ENCODE peak calls at places on chromosome 16, in six cellular contexts. One of them, this sample, is unnamed.

GRCh38 chr16:414395-415169 is 10.9 kb upstream of the RAB11FIP3 start:
- DNase-seq in neuronal stem cell: no peak
- DNase-seq in IMR-90: no peak
- DNase-seq in H1: no peak
- DNase-seq in mesenchymal stem cell: no peak
- DNase-seq in trophoblast cell: peak; percentile 95
- DNase-seq in this sample: no peak

GRCh38 chr16:9603316-9603715 is 511.9 kb downstream of the HAPSTR1 start:
- DNase-seq in neuronal stem cell: no peak
- DNase-seq in IMR-90: no peak
- DNase-seq in H1: no peak
- DNase-seq in mesenchymal stem cell: no peak
- DNase-seq in trophoblast cell: no peak
- DNase-seq in this sample: no peak

GRCh38 chr16:84193480-84193879 is 2.5 kb downstream of the ADAD2 start:
- DNase-seq in neuronal stem cell: no peak
- DNase-seq in IMR-90: no peak
- DNase-seq in H1: no peak
- DNase-seq in mesenchymal stem cell: no peak
- DNase-seq in trophoblast cell: no peak
- DNase-seq in this sample: no peak

GRCh38 chr16:7998789-7999453 is 591.4 kb downstream of the TMEM114 start:
- DNase-seq in neuronal stem cell: no peak
- DNase-seq in IMR-90: no peak
- DNase-seq in H1: no peak
- DNase-seq in mesenchymal stem cell: no peak
- DNase-seq in trophoblast cell: no peak
- DNase-seq in this sample: no peak

GRCh38 chr16:18932243-18932997 is 6.2 kb upstream of the SMG1 start:
- DNase-seq in neuronal stem cell: peak; percentile 21
- DNase-seq in IMR-90: peak; percentile 43
- DNase-seq in H1: no peak
- DNase-seq in mesenchymal stem cell: no peak
- DNase-seq in trophoblast cell: no peak
- DNase-seq in this sample: no peak

GRCh38 chr16:4200781-4201137 is 41.1 kb downstream of the SRL start:
- DNase-seq in neuronal stem cell: no peak
- DNase-seq in IMR-90: peak; percentile 51
- DNase-seq in H1: no peak
- DNase-seq in mesenchymal stem cell: peak; percentile 22
- DNase-seq in trophoblast cell: peak; percentile 24
- DNase-seq in this sample: no peak

GRCh38 chr16:85798283-85798776 is 1.0 kb downstream of the EMC8 start:
- DNase-seq in neuronal stem cell: no peak
- DNase-seq in IMR-90: peak; percentile 6
- DNase-seq in H1: no peak
- DNase-seq in mesenchymal stem cell: no peak
- DNase-seq in trophoblast cell: no peak
- DNase-seq in this sample: no peak

GRCh38 chr16:81889896-81890634 is 111.0 kb downstream of the PLCG2 start:
- DNase-seq in neuronal stem cell: peak; percentile 65
- DNase-seq in IMR-90: peak; percentile 51
- DNase-seq in H1: peak; percentile 79
- DNase-seq in mesenchymal stem cell: peak; percentile 60
- DNase-seq in trophoblast cell: peak; percentile 82
- DNase-seq in this sample: peak; percentile 79

GRCh38 chr16:65889533-65889966 is 476.9 kb upstream of the CDH5 start:
- DNase-seq in neuronal stem cell: no peak
- DNase-seq in IMR-90: peak; percentile 7
- DNase-seq in H1: no peak
- DNase-seq in mesenchymal stem cell: no peak
- DNase-seq in trophoblast cell: no peak
- DNase-seq in this sample: no peak

GRCh38 chr16:85072947-85073346 is 39.3 kb downstream of the CIBAR2 start:
- DNase-seq in neuronal stem cell: no peak
- DNase-seq in IMR-90: peak; percentile 90
- DNase-seq in H1: no peak
- DNase-seq in mesenchymal stem cell: no peak
- DNase-seq in trophoblast cell: no peak
- DNase-seq in this sample: no peak

GRCh38 chr16:51404386-51404785 is 253.3 kb upstream of the SALL1 start:
- DNase-seq in neuronal stem cell: no peak
- DNase-seq in IMR-90: peak; percentile 10
- DNase-seq in H1: no peak
- DNase-seq in mesenchymal stem cell: peak; percentile 22
- DNase-seq in trophoblast cell: no peak
- DNase-seq in this sample: no peak

GRCh38 chr16:1082266-1082951 is 9.9 kb downstream of the SSTR5 start:
- DNase-seq in neuronal stem cell: no peak
- DNase-seq in IMR-90: peak; percentile 12
- DNase-seq in H1: no peak
- DNase-seq in mesenchymal stem cell: peak; percentile 15
- DNase-seq in trophoblast cell: no peak
- DNase-seq in this sample: no peak

GRCh38 chr16:87924041-87924851 is 12.1 kb downstream of the CA5A start:
- DNase-seq in neuronal stem cell: no peak
- DNase-seq in IMR-90: no peak
- DNase-seq in H1: no peak
- DNase-seq in mesenchymal stem cell: no peak
- DNase-seq in trophoblast cell: no peak
- DNase-seq in this sample: no peak

GRCh38 chr16:67547423-67548264 is 14.7 kb upstream of the CTCF start:
- DNase-seq in neuronal stem cell: no peak
- DNase-seq in IMR-90: no peak
- DNase-seq in H1: no peak
- DNase-seq in mesenchymal stem cell: no peak
- DNase-seq in trophoblast cell: no peak
- DNase-seq in this sample: no peak

GRCh38 chr16:19486744-19487325 is 35.1 kb downstream of the GDE1 start:
- DNase-seq in neuronal stem cell: no peak
- DNase-seq in IMR-90: no peak
- DNase-seq in H1: no peak
- DNase-seq in mesenchymal stem cell: no peak
- DNase-seq in trophoblast cell: no peak
- DNase-seq in this sample: no peak

GRCh38 chr16:50547340-50547865 is 793 bp upstream of the NKD1 start:
- DNase-seq in neuronal stem cell: peak; percentile 41
- DNase-seq in IMR-90: no peak
- DNase-seq in H1: peak; percentile 66
- DNase-seq in mesenchymal stem cell: no peak
- DNase-seq in trophoblast cell: peak; percentile 46
- DNase-seq in this sample: peak; percentile 61

GRCh38 chr16:56950881-56951771 is 10.6 kb upstream of the CETP start:
- DNase-seq in neuronal stem cell: peak; percentile 24
- DNase-seq in IMR-90: peak; percentile 51
- DNase-seq in H1: peak; percentile 74
- DNase-seq in mesenchymal stem cell: peak; percentile 55
- DNase-seq in trophoblast cell: peak; percentile 78
- DNase-seq in this sample: peak; percentile 78

GRCh38 chr16:11410382-11411058 is 65.3 kb downstream of the RMI2 start:
- DNase-seq in neuronal stem cell: no peak
- DNase-seq in IMR-90: no peak
- DNase-seq in H1: no peak
- DNase-seq in mesenchymal stem cell: no peak
- DNase-seq in trophoblast cell: peak; percentile 20
- DNase-seq in this sample: no peak

GRCh38 chr16:64152010-64152767 is 969.7 kb downstream of the CDH11 start:
- DNase-seq in neuronal stem cell: no peak
- DNase-seq in IMR-90: no peak
- DNase-seq in H1: no peak
- DNase-seq in mesenchymal stem cell: no peak
- DNase-seq in trophoblast cell: no peak
- DNase-seq in this sample: no peak

GRCh38 chr16:88403794-88404581 is 21.2 kb downstream of the ZNF469 start:
- DNase-seq in neuronal stem cell: no peak
- DNase-seq in IMR-90: peak; percentile 41
- DNase-seq in H1: no peak
- DNase-seq in mesenchymal stem cell: no peak
- DNase-seq in trophoblast cell: no peak
- DNase-seq in this sample: no peak

GRCh38 chr16:85583491-85584181 is 29.5 kb upstream of the GSE1 start:
- DNase-seq in neuronal stem cell: peak; percentile 65
- DNase-seq in IMR-90: peak; percentile 95
- DNase-seq in H1: no peak
- DNase-seq in mesenchymal stem cell: peak; percentile 97
- DNase-seq in trophoblast cell: no peak
- DNase-seq in this sample: no peak

GRCh38 chr16:11076259-11077018 is 132.1 kb downstream of the CLEC16A start:
- DNase-seq in neuronal stem cell: no peak
- DNase-seq in IMR-90: peak; percentile 44
- DNase-seq in H1: no peak
- DNase-seq in mesenchymal stem cell: no peak
- DNase-seq in trophoblast cell: no peak
- DNase-seq in this sample: no peak

GRCh38 chr16:23006380-23006779 is 142.9 kb downstream of the USP31 start:
- DNase-seq in neuronal stem cell: no peak
- DNase-seq in IMR-90: no peak
- DNase-seq in H1: no peak
- DNase-seq in mesenchymal stem cell: no peak
- DNase-seq in trophoblast cell: no peak
- DNase-seq in this sample: no peak

GRCh38 chr16:9934723-9935508 is 247.3 kb downstream of the GRIN2A start:
- DNase-seq in neuronal stem cell: no peak
- DNase-seq in IMR-90: no peak
- DNase-seq in H1: no peak
- DNase-seq in mesenchymal stem cell: no peak
- DNase-seq in trophoblast cell: no peak
- DNase-seq in this sample: no peak

GRCh38 chr16:85028638-85029412 is 1.2 kb downstream of the KIAA0513 start:
- DNase-seq in neuronal stem cell: no peak
- DNase-seq in IMR-90: peak; percentile 47
- DNase-seq in H1: no peak
- DNase-seq in mesenchymal stem cell: peak; percentile 45
- DNase-seq in trophoblast cell: peak; percentile 71
- DNase-seq in this sample: no peak

GRCh38 chr16:65386707-65387106 is 264.8 kb upstream of the CDH11 start:
- DNase-seq in neuronal stem cell: no peak
- DNase-seq in IMR-90: no peak
- DNase-seq in H1: no peak
- DNase-seq in mesenchymal stem cell: no peak
- DNase-seq in trophoblast cell: no peak
- DNase-seq in this sample: no peak

GRCh38 chr16:50025544-50025931 is 513 bp downstream of the CNEP1R1 start:
- DNase-seq in neuronal stem cell: no peak
- DNase-seq in IMR-90: no peak
- DNase-seq in H1: peak; percentile 54
- DNase-seq in mesenchymal stem cell: peak; percentile 35
- DNase-seq in trophoblast cell: peak; percentile 36
- DNase-seq in this sample: no peak

GRCh38 chr16:4859900-4860255 is 12.6 kb downstream of the UBN1 start:
- DNase-seq in neuronal stem cell: no peak
- DNase-seq in IMR-90: peak; percentile 29
- DNase-seq in H1: no peak
- DNase-seq in mesenchymal stem cell: no peak
- DNase-seq in trophoblast cell: no peak
- DNase-seq in this sample: no peak

GRCh38 chr16:46853713-46854443 is 22.9 kb upstream of the C16orf87 start:
- DNase-seq in neuronal stem cell: peak; percentile 67
- DNase-seq in IMR-90: peak; percentile 69
- DNase-seq in H1: peak; percentile 87
- DNase-seq in mesenchymal stem cell: peak; percentile 69
- DNase-seq in trophoblast cell: peak; percentile 88
- DNase-seq in this sample: peak; percentile 87

GRCh38 chr16:85151603-85152413 is 39.5 kb upstream of the CIBAR2 start:
- DNase-seq in neuronal stem cell: no peak
- DNase-seq in IMR-90: peak; percentile 78
- DNase-seq in H1: no peak
- DNase-seq in mesenchymal stem cell: peak; percentile 75
- DNase-seq in trophoblast cell: no peak
- DNase-seq in this sample: no peak

GRCh38 chr16:89921699-89922476 is 1.3 kb upstream of the TUBB3 start:
- DNase-seq in neuronal stem cell: peak; percentile 36
- DNase-seq in IMR-90: peak; percentile 94
- DNase-seq in H1: peak; percentile 69
- DNase-seq in mesenchymal stem cell: peak; percentile 97
- DNase-seq in trophoblast cell: peak; percentile 74
- DNase-seq in this sample: peak; percentile 86

GRCh38 chr16:87203060-87203656 is 114.0 kb downstream of the C16orf95 start:
- DNase-seq in neuronal stem cell: peak; percentile 64
- DNase-seq in IMR-90: peak; percentile 77
- DNase-seq in H1: peak; percentile 92
- DNase-seq in mesenchymal stem cell: peak; percentile 88
- DNase-seq in trophoblast cell: peak; percentile 90
- DNase-seq in this sample: peak; percentile 88

GRCh38 chr16:54718376-54718775 is 212.3 kb upstream of the IRX5 start:
- DNase-seq in neuronal stem cell: no peak
- DNase-seq in IMR-90: no peak
- DNase-seq in H1: no peak
- DNase-seq in mesenchymal stem cell: no peak
- DNase-seq in trophoblast cell: no peak
- DNase-seq in this sample: no peak

GRCh38 chr16:54707813-54708212 is 222.9 kb upstream of the IRX5 start:
- DNase-seq in neuronal stem cell: no peak
- DNase-seq in IMR-90: no peak
- DNase-seq in H1: no peak
- DNase-seq in mesenchymal stem cell: no peak
- DNase-seq in trophoblast cell: no peak
- DNase-seq in this sample: no peak

GRCh38 chr16:54715011-54715410 is 215.7 kb upstream of the IRX5 start:
- DNase-seq in neuronal stem cell: no peak
- DNase-seq in IMR-90: no peak
- DNase-seq in H1: no peak
- DNase-seq in mesenchymal stem cell: no peak
- DNase-seq in trophoblast cell: no peak
- DNase-seq in this sample: no peak

GRCh38 chr16:54712866-54713265 is 217.8 kb upstream of the IRX5 start:
- DNase-seq in neuronal stem cell: no peak
- DNase-seq in IMR-90: no peak
- DNase-seq in H1: no peak
- DNase-seq in mesenchymal stem cell: no peak
- DNase-seq in trophoblast cell: no peak
- DNase-seq in this sample: no peak
- H2AK5ac ChIP-seq in neuronal stem cell: no peak overlapping the region
- H2AK5ac ChIP-seq in IMR-90: no peak overlapping the region
- H2AK5ac ChIP-seq in H1: no peak overlapping the region
- H2AK5ac ChIP-seq in mesenchymal stem cell: no peak overlapping the region
- H2AK5ac ChIP-seq in trophoblast cell: no peak overlapping the region
- H2AK5ac ChIP-seq in this sample: no peak overlapping the region

GRCh38 chr16:72122916-72123315 is 29.3 kb downstream of the DHX38 start:
- DNase-seq in neuronal stem cell: no peak
- DNase-seq in IMR-90: no peak
- DNase-seq in H1: no peak
- DNase-seq in mesenchymal stem cell: no peak
- DNase-seq in trophoblast cell: no peak
- DNase-seq in this sample: no peak
- H3K14ac ChIP-seq in neuronal stem cell: no peak overlapping the region
- H3K14ac ChIP-seq in IMR-90: no peak overlapping the region
- H3K14ac ChIP-seq in H1: no peak overlapping the region
- H3K14ac ChIP-seq in mesenchymal stem cell: no peak overlapping the region
- H3K14ac ChIP-seq in trophoblast cell: no peak overlapping the region
- H3K14ac ChIP-seq in this sample: no peak overlapping the region

GRCh38 chr16:24729243-24729966 is at the start of gene TNRC6A:
- DNase-seq in neuronal stem cell: peak; percentile 85
- DNase-seq in IMR-90: peak; percentile 86
- DNase-seq in H1: peak; percentile 94
- DNase-seq in mesenchymal stem cell: peak; percentile 93
- DNase-seq in trophoblast cell: peak; percentile 81
- DNase-seq in this sample: peak; percentile 92
- H4K8ac ChIP-seq in neuronal stem cell: peak within 1 kb of the TSS; percentile 8
- H4K8ac ChIP-seq in IMR-90: peak within 1 kb of the TSS; percentile 93
- H4K8ac ChIP-seq in H1: peak within 1 kb of the TSS; percentile 97
- H4K8ac ChIP-seq in mesenchymal stem cell: peak within 1 kb of the TSS; percentile 98
- H4K8ac ChIP-seq in trophoblast cell: peak within 1 kb of the TSS; percentile 83
- H4K8ac ChIP-seq in this sample: no peak within 1 kb of the TSS

GRCh38 chr16:30065112-30065942 is at the start of gene ALDOA:
- DNase-seq in neuronal stem cell: peak; percentile 95
- DNase-seq in IMR-90: peak; percentile 98
- DNase-seq in H1: peak; percentile 92
- DNase-seq in mesenchymal stem cell: peak; percentile 99
- DNase-seq in trophoblast cell: peak; percentile 99
- DNase-seq in this sample: peak; percentile 95
- H2AK5ac ChIP-seq in neuronal stem cell: peak within 1 kb of the TSS; percentile 98
- H2AK5ac ChIP-seq in IMR-90: peak within 1 kb of the TSS; percentile 98
- H2AK5ac ChIP-seq in H1: peak within 1 kb of the TSS; percentile 28
- H2AK5ac ChIP-seq in mesenchymal stem cell: peak within 1 kb of the TSS; percentile 61
- H2AK5ac ChIP-seq in trophoblast cell: peak within 1 kb of the TSS; percentile 65
- H2AK5ac ChIP-seq in this sample: no peak within 1 kb of the TSS

This sample was measured in H9.